ENCODE peak calls at places on chromosome 19, in five cellular contexts. R is body of pancreas, H is breast epithelium, K is A549, O is transverse colon. S is an unnamed sample.

GRCh38 chr19:56942749-56943148 is 102.2 kb upstream of the PEG3 start:
- DNase-seq in H (peak; percentile 65), O (peak; percentile 8), R (peak; percentile 16), K (no peak), S (no peak)

GRCh38 chr19:13120817-13121216 is 2.8 kb downstream of the NACC1 start:
- DNase-seq in H (no peak), O (no peak), K (no peak), R (no peak), S (no peak)

GRCh38 chr19:51948979-51949378 is 21.7 kb downstream of the ZNF613 start:
- DNase-seq in H (no peak), R (no peak), O (no peak), K (no peak), S (no peak)

GRCh38 chr19:33301011-33301899 is 1.1 kb downstream of the CEBPA start:
- DNase-seq in O (peak; percentile 27), R (peak; percentile 41), H (peak; percentile 51), K (no peak), S (no peak)

GRCh38 chr19:18107235-18108083 is 9.9 kb downstream of the MAST3 start:
- DNase-seq in O (no peak), K (no peak), H (no peak), R (no peak), S (no peak)

GRCh38 chr19:46287585-46287984 is 9.3 kb upstream of the HIF3A start:
- DNase-seq in H (no peak), R (no peak), K (no peak), O (no peak), S (no peak)

GRCh38 chr19:17687857-17688784 is at the start of gene UNC13A:
- DNase-seq in O (peak; percentile 13), K (peak; percentile 47), H (no peak), R (peak; percentile 48), S (no peak)

GRCh38 chr19:14116918-14117578 is 514 bp downstream of the PRKACA start:
- DNase-seq in R (peak; percentile 51), H (no peak), O (no peak), K (no peak), S (no peak)

GRCh38 chr19:36528921-36529518 is 949 bp upstream of the ZNF260 start:
- DNase-seq in K (peak; percentile 49), H (no peak), R (peak; percentile 14), O (no peak), S (no peak)

GRCh38 chr19:29478578-29479565 is 46.9 kb upstream of the VSTM2B start:
- DNase-seq in R (no peak), O (no peak), H (no peak), K (peak; percentile 55), S (no peak)

GRCh38 chr19:40091205-40092129 is 724 bp upstream of the ZNF780A start:
- DNase-seq in R (no peak), H (no peak), O (no peak), K (no peak), S (no peak)

GRCh38 chr19:32219881-32220552 is 125.4 kb upstream of the ZNF507 start:
- DNase-seq in R (no peak), K (no peak), H (no peak), O (no peak), S (peak; percentile 43)

GRCh38 chr19:872266-872951 is 12.9 kb downstream of the CFD start:
- DNase-seq in O (peak; percentile 92), R (no peak), H (no peak), K (no peak), S (no peak)
- H3K27ac ChIP-seq in O (peak overlapping the region; percentile 80), R (no peak overlapping the region), H (peak overlapping the region; percentile 74), K (peak overlapping the region; percentile 95), S (peak overlapping the region; percentile 74)

GRCh38 chr19:2259331-2259730 is 3.1 kb upstream of the JSRP1 start:
- DNase-seq in O (no peak), K (no peak), H (no peak), R (no peak), S (no peak)

GRCh38 chr19:2255982-2256685 is at the start of gene JSRP1:
- DNase-seq in H (no peak), K (no peak), R (no peak), O (no peak), S (no peak)

GRCh38 chr19:2266183-2266993 is 10.2 kb upstream of the JSRP1 start:
- DNase-seq in H (peak; percentile 84), K (no peak), O (peak; percentile 93), R (peak; percentile 70), S (peak; percentile 80)

GRCh38 chr19:2260341-2260751 is 4.1 kb upstream of the JSRP1 start:
- DNase-seq in H (no peak), K (no peak), R (no peak), O (peak; percentile 46), S (no peak)

GRCh38 chr19:2261438-2262172 is 5.4 kb upstream of the JSRP1 start:
- DNase-seq in O (peak; percentile 66), K (no peak), R (peak; percentile 51), H (no peak), S (no peak)
- H3K4me1 ChIP-seq in O (peaks cover 2% of the 10 kb centered on the region), K (peaks cover 12% of the 10 kb centered on the region), R (peaks cover 3% of the 10 kb centered on the region), H (peaks cover 3% of the 10 kb centered on the region), S (no peaks in the 10 kb centered on the region)

GRCh38 chr19:11337080-11337479 is 2.4 kb downstream of the RAB3D start:
- DNase-seq in R (no peak), H (no peak), O (no peak), K (no peak), S (no peak)

GRCh38 chr19:11338164-11338563 is 1.3 kb downstream of the RAB3D start:
- DNase-seq in O (peak; percentile 54), R (no peak), K (no peak), H (no peak), S (no peak)

GRCh38 chr19:11339254-11340098 is at the start of gene RAB3D:
- DNase-seq in O (peak; percentile 96), R (peak; percentile 95), H (peak; percentile 91), K (peak; percentile 85), S (peak; percentile 85)

GRCh38 chr19:11335449-11336146 is 3.9 kb downstream of the RAB3D start:
- DNase-seq in R (no peak), K (no peak), O (no peak), H (no peak), S (no peak)

DNA sequence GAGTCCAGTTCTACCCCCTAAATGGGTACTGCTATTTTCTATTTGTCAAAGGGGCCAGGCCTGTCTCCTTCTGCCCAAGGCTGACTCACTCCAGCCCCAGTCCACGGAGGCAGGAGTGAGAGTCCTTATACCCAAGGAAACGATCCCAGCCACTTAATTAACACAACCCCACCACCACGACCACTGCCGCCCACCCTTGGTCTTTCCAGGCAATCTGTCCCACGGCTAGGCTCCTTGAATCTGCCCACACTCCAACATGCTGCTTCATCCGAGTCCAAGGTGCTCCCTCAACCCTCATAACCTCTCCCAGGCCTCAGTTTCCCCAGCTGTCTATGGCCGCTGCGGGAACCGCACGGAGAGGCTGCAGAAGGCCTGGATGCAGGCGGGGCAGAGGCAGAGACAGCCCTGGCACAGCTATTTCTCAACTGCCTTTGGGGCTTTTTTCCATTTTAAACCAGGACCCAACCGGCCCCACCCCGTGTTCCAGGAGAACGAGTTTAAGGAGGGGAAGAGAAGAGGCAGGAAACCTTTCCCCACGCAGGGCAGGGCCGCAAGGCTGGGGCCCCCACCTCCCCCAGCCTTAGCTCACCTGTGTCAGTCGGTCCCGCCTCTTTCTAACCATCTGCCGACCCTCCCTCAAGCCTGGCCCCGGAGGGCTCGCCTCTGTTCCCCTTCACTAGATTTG is 746 bp downstream of the RAB3D start:
- DNase-seq in R (no peak), H (no peak), O (no peak), K (no peak), S (no peak)
- H3K27ac ChIP-seq in R (peak overlapping the region; percentile 76), H (peak overlapping the region; percentile 90), O (peak overlapping the region; percentile 92), K (peak overlapping the region; percentile 95), S (peak overlapping the region; percentile 92)

GRCh38 chr19:6076291-6076665 is 34.0 kb downstream of the RFX2 start:
- DNase-seq in O (no peak), R (no peak), K (no peak), H (no peak), S (no peak)
- H3K4me1 ChIP-seq in O (peaks cover 4% of the 10 kb centered on the region), R (no peaks in the 10 kb centered on the region), K (peaks cover 14% of the 10 kb centered on the region), H (no peaks in the 10 kb centered on the region), S (peaks cover 6% of the 10 kb centered on the region)

DNA sequence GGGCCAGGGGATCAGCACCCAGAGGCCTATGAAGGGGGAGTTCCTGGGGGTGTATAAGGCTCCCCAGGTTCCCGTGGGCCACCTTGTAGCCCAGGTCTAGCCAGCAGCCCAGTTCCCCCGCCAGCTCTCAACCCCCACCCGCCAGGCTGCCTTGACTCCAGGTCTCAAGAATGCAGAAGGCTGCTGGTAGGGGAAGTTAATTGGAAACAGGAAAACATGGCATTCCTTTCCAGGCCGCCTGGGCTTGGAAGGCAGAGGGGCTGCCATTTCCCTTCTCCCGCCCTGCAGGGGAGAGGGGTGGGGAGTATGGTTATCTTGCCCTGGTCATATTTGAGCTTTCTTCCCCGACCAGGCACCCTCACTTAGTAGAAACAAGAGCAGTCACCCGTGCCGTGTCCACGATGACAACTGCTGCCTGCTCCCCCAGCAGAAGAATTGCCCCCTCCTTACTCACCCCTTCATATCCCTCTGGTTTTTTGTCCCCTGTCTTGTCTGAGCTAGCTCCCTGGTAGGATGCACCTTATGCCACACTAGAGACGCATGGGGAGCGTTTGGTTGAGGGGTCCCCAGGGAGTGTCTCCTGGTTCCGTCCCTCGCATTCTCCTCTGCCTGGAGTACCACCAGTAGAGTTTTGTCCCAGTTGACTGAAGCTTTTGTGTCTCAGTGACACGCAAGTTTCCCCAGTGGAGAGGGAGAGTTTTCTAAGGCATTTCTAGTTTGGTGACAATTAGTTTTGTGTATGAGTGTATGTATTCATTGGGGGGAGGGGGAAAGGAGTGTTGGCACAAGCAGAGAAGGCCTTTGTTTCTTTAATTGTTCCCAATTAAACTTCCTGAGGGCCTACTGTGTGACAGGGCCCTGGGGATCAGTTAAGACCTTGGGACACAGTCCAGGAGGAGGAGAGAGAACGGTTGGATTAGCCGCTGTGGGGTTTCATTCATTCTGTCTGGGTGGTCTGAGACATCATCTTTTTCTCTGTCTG is 4.5 kb downstream of the BICRA start:
- DNase-seq in O (no peak), H (no peak), K (no peak), R (no peak), S (no peak)
- H3K27ac ChIP-seq in O (peak overlapping the region; percentile 56), H (peak overlapping the region; percentile 82), K (peak overlapping the region; percentile 27), R (no peak overlapping the region), S (peak overlapping the region; percentile 99)

DNA sequence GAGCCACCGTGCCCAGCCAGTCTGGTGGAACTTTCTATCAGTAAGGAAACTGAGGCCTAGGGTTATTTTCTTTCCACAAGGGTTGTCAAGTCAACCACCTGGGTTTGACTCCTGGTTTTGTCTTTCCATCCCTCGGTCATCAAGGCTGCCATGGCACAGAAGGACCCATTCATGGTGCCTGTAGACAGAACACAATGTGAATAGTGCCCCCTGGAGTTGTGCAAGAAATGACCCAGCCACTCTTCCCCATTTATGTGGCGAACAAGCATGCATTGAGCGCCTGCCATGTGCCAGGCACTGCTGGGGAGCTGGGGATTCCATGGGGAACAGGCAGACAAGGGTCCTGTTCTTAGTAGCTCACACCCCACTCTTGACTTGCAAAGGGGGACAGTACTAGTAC is 4.1 kb downstream of the SMARCA4 start:
- DNase-seq in K (no peak), O (no peak), R (no peak), H (no peak), S (no peak)
- H3K4me1 ChIP-seq in K (peaks cover 12% of the 10 kb centered on the region), O (peaks cover 5% of the 10 kb centered on the region), R (peaks cover 26% of the 10 kb centered on the region), H (peaks cover 11% of the 10 kb centered on the region), S (peaks cover 48% of the 10 kb centered on the region)